ENCODE peak calls at places on chromosomes 4 and X, in five cellular contexts. E is mesenchymal stem cell, J is MM.1S, X is neural progenitor cell, Q is IMR-90. R is an unnamed sample.
A peak's percentile ranks its signal among the peaks of the same experiment; 100 is the strongest.

GRCh38 chr4:106650701-106651100 is 282.1 kb upstream of the GIMD1 start:
- DNase-seq in E (peak; percentile 73), J (no peak), X (no peak), Q (no peak), R (no peak)

GRCh38 chr4:149531861-149532260 is 283.8 kb downstream of the IQCM start:
- DNase-seq in E (peak; percentile 5), J (no peak), X (no peak), Q (peak; percentile 26), R (peak; percentile 87)

GRCh38 chr4:1009647-1010521 is 1.5 kb upstream of the FGFRL1 start:
- DNase-seq in E (peak; percentile 53), J (no peak), X (peak; percentile 83), Q (peak; percentile 36), R (peak; percentile 23)

GRCh38 chr4:153465583-153465921 is 608 bp upstream of the TMEM131L start:
- DNase-seq in E (peak; percentile 62), J (peak; percentile 27), X (peak; percentile 54), Q (peak; percentile 61), R (peak; percentile 59)

GRCh38 chr4:79340568-79340967 is 14.7 kb upstream of the NAA11 start:
- DNase-seq in E (no peak), J (no peak), X (no peak), Q (no peak), R (no peak)

GRCh38 chr4:70591955-70592582 is at the start of gene AMBN:
- DNase-seq in E (no peak), J (no peak), X (no peak), Q (no peak), R (no peak)

GRCh38 chr4:16045687-16046086 is 38.1 kb downstream of the PROM1 start:
- DNase-seq in E (no peak), J (no peak), X (no peak), Q (no peak), R (no peak)

GRCh38 chrX:12791253-12792228 is at the start of gene PRPS2:
- DNase-seq in E (peak; percentile 51), J (peak; percentile 45), X (peak; percentile 80), Q (peak; percentile 18), R (peak; percentile 36)

GRCh38 chrX:40383969-40384368 is 196.8 kb upstream of the ATP6AP2 start:
- DNase-seq in E (no peak), J (no peak), X (no peak), Q (no peak), R (no peak)

GRCh38 chr4:33453436-33453835 is 2733.3 kb downstream of the PCDH7 start:
- DNase-seq in E (no peak), J (no peak), X (no peak), Q (no peak), R (no peak)

GRCh38 chrX:74351760-74352159 is 47.8 kb downstream of the ZCCHC13 start:
- DNase-seq in E (peak; percentile 67), J (no peak), X (no peak), Q (peak; percentile 13), R (peak; percentile 56)

GRCh38 chr4:139628184-139629012 is 37.2 kb upstream of the MGST2 start:
- DNase-seq in E (no peak), J (no peak), X (peak; percentile 70), Q (no peak), R (no peak)

GRCh38 chrX:107628662-107629532 is 587 bp downstream of the PRPS1 start:
- DNase-seq in E (peak; percentile 39), J (peak; percentile 35), X (peak; percentile 63), Q (peak; percentile 6), R (peak; percentile 33)

GRCh38 chr4:150547154-150547838 is 34.7 kb upstream of the MAB21L2 start:
- DNase-seq in E (no peak), J (no peak), X (peak; percentile 71), Q (no peak), R (no peak)

GRCh38 chr4:157514711-157515110 is 294.2 kb downstream of the GRIA2 start:
- DNase-seq in E (no peak), J (no peak), X (peak; percentile 36), Q (no peak), R (no peak)

GRCh38 chr4:89245459-89245858 is 62.1 kb downstream of the GPRIN3 start:
- DNase-seq in E (peak; percentile 8), J (no peak), X (no peak), Q (no peak), R (no peak)

GRCh38 chr4:34720563-34720962 is 1523.8 kb downstream of the ARAP2 start:
- DNase-seq in E (peak; percentile 60), J (peak; percentile 47), X (peak; percentile 48), Q (peak; percentile 24), R (peak; percentile 77)

GRCh38 chr4:107578321-107578720 is 141.7 kb downstream of the PAPSS1 start:
- DNase-seq in E (no peak), J (no peak), X (no peak), Q (peak; percentile 59), R (no peak)

GRCh38 chr4:155593793-155594192 is 72.9 kb upstream of the GUCY1A1 start:
- DNase-seq in E (no peak), J (no peak), X (peak; percentile 13), Q (no peak), R (no peak)

GRCh38 chr4:3197366-3198105 is 51.4 kb upstream of the MSANTD1 start:
- DNase-seq in E (no peak), J (no peak), X (no peak), Q (no peak), R (no peak)

GRCh38 chr4:3199661-3200422 is 49.1 kb upstream of the MSANTD1 start:
- DNase-seq in E (no peak), J (no peak), X (no peak), Q (no peak), R (no peak)

GRCh38 chr4:3196670-3197359 is 52.1 kb upstream of the MSANTD1 start:
- DNase-seq in E (no peak), J (no peak), X (no peak), Q (no peak), R (no peak)

GRCh38 chr4:3200423-3201090 is 48.4 kb upstream of the MSANTD1 start:
- DNase-seq in E (no peak), J (no peak), X (no peak), Q (no peak), R (no peak)

GRCh38 chr4:3198906-3199305 is 50.1 kb upstream of the MSANTD1 start:
- DNase-seq in E (no peak), J (no peak), X (no peak), Q (no peak), R (no peak)
- H3K36me3 ChIP-seq in E (peaks cover 63% of the 10 kb centered on the region), J (no peaks in the 10 kb centered on the region), X (no peaks in the 10 kb centered on the region), Q (peaks cover 26% of the 10 kb centered on the region), R (peaks cover 8% of the 10 kb centered on the region)

GRCh38 chr4:113146876-113147358 is 97.5 kb downstream of the ANK2 start:
- DNase-seq in E (peak; percentile 32), J (peak; percentile 85), X (no peak), Q (no peak), R (peak; percentile 25)
- H2AFZ ChIP-seq in E (no peak overlapping the region), J (peak overlapping the region; percentile 90), X (no peak overlapping the region), Q (peak overlapping the region; percentile 86), R (peak overlapping the region; percentile 88)

GRCh38 chr4:25413261-25413660 is 36.2 kb downstream of the ANAPC4 start:
- DNase-seq in E (no peak), J (no peak), X (no peak), Q (no peak), R (no peak)
- H3K36me3 ChIP-seq in E (peaks cover 100% of the 10 kb centered on the region), J (peaks cover 6% of the 10 kb centered on the region), X (peaks cover 40% of the 10 kb centered on the region), Q (peaks cover 15% of the 10 kb centered on the region), R (peaks cover 5% of the 10 kb centered on the region)

DNA sequence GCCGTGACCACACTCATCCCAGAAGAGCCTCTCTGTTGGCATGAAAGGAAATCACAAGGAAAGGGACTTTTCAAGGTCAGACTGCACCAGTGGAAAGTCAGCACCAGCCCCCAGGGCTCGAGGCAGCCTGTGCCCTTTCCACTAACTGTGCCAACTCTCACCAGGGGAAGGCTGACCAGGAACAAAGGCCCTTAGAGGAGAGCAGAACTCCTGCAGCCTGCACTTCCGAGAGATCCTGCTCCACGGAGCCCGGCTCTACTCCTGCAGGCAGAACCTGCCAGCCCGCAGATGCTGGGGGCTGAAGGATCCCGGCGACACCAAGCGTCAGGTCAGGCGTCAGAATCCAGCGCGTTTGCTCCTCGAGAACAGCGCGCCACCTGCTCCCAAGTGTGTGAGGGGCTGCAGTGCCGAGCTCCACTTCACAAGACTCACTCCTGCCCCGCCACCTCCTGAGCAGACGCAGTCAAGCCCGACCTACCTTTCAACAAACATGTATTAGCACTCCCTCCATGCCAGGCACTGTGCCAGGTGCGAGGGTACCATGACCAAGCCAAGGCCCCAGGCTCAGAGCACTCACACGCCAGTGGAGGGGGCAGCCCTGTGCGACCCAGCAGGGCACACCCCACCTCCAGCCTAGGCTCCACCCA is 13.6 kb upstream of the HELT start:
- DNase-seq in E (no peak), J (no peak), X (peak; percentile 69), Q (no peak), R (no peak)
- H2AFZ ChIP-seq in E (no peak overlapping the region), J (peak overlapping the region; percentile 93), X (peak overlapping the region; percentile 85), Q (peak overlapping the region; percentile 78), R (no peak overlapping the region)

GRCh38 chr4:82748781-82749504 is 49.7 kb downstream of the SCD5 start:
- DNase-seq in E (peak; percentile 29), J (no peak), X (no peak), Q (peak; percentile 23), R (peak; percentile 73)
- H3K36me3 ChIP-seq in E (no peaks in the 10 kb centered on the region), J (no peaks in the 10 kb centered on the region), X (no peaks in the 10 kb centered on the region), Q (no peaks in the 10 kb centered on the region), R (no peaks in the 10 kb centered on the region)

GRCh38 chr4:168558587-168558986 is 61.7 kb downstream of the PALLD start:
- DNase-seq in E (no peak), J (no peak), X (no peak), Q (peak; percentile 60), R (no peak)
- H2AFZ ChIP-seq in E (no peak overlapping the region), J (no peak overlapping the region), X (peak overlapping the region; percentile 61), Q (peak overlapping the region; percentile 0), R (no peak overlapping the region)

GRCh38 chr4:61762722-61763627 is 562.8 kb downstream of the ADGRL3 start:
- DNase-seq in E (no peak), J (no peak), X (no peak), Q (no peak), R (no peak)
- H3K36me3 ChIP-seq in E (no peaks in the 10 kb centered on the region), J (no peaks in the 10 kb centered on the region), X (no peaks in the 10 kb centered on the region), Q (no peaks in the 10 kb centered on the region), R (no peaks in the 10 kb centered on the region)

DNA sequence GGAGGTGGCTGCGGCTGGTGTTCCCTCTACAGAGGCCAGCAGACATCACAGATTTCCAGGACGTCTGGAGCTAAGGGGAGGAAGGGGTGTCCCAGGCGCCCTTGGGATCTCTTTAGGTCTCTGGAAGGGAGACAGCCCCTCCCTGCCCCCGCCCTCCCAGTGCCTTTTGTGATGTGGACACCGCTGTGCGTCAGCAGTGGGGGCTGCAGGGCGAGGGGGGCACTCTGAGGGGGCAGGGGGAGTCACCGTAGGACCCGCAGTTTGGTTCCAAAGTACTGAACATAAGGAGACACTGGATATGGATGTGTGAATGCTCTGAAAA is 25.6 kb upstream of the MXD4 start:
- DNase-seq in E (no peak), J (no peak), X (no peak), Q (no peak), R (no peak)
- H2AFZ ChIP-seq in E (no peak overlapping the region), J (no peak overlapping the region), X (peak overlapping the region; percentile 13), Q (no peak overlapping the region), R (no peak overlapping the region)